ENCODE peak calls at places on chromosomes 1 and 21, in five cellular contexts. A, W, U, T and G are unnamed samples.

GRCh38 chr1:184021666-184022198 is 15.8 kb downstream of the COLGALT2 start:
- DNase-seq in T (no peak), U (no peak), A (no peak), W (no peak), G (no peak)

GRCh38 chr1:231278100-231278790 is 37.2 kb downstream of the GNPAT start:
- DNase-seq in A (no peak), T (no peak), U (no peak), W (no peak), G (no peak)

GRCh38 chr1:229863651-229864545 is 203.1 kb upstream of the GALNT2 start:
- DNase-seq in U (no peak), W (no peak), A (no peak), T (no peak), G (no peak)

GRCh38 chr1:85363526-85363925 is 87.1 kb upstream of the BCL10 start:
- DNase-seq in U (no peak), T (no peak), A (no peak), W (no peak), G (no peak)

GRCh38 chr1:116931016-116931918 is 21.6 kb downstream of the PTGFRN start:
- DNase-seq in A (no peak), W (no peak), U (no peak), T (no peak), G (no peak)

GRCh38 chr1:165816801-165817497 is 10.5 kb upstream of the UCK2 start:
- DNase-seq in A (no peak), T (no peak), U (no peak), W (peak), G (no peak)

GRCh38 chr1:18354657-18355056 is 126.1 kb upstream of the KLHDC7A start:
- DNase-seq in T (no peak), W (no peak), U (no peak), A (no peak), G (no peak)

GRCh38 chr1:12356004-12356890 is 126.4 kb downstream of the VPS13D start:
- DNase-seq in W (no peak), A (no peak), T (no peak), U (no peak), G (no peak)

GRCh38 chr1:92480813-92481597 is 5.7 kb downstream of the GFI1 start:
- DNase-seq in U (no peak), T (no peak), W (no peak), A (no peak), G (no peak)

GRCh38 chr1:156232222-156232621 is 9.8 kb upstream of the BGLAP start:
- DNase-seq in T (no peak), U (no peak), W (no peak), A (no peak), G (no peak)

GRCh38 chr1:100034465-100034864 is 64.7 kb downstream of the SLC35A3 start:
- DNase-seq in A (no peak), U (no peak), T (no peak), W (no peak), G (no peak)

GRCh38 chr1:5916572-5917280 is 75.5 kb downstream of the NPHP4 start:
- DNase-seq in U (no peak), A (no peak), W (no peak), T (no peak), G (peak)

GRCh38 chr1:198166900-198167299 is 10.1 kb downstream of the NEK7 start:
- DNase-seq in A (no peak), U (no peak), T (no peak), W (no peak), G (no peak)

GRCh38 chr1:100719490-100719889 is at the start of gene VCAM1:
- DNase-seq in T (no peak), U (no peak), W (no peak), A (no peak), G (no peak)

GRCh38 chr1:169308313-169309039 is 59.1 kb downstream of the NME7 start:
- DNase-seq in A (no peak), T (no peak), W (no peak), U (no peak), G (no peak)

GRCh38 chr1:178500936-178501554 is 4.3 kb upstream of the CLEC20A start:
- DNase-seq in A (no peak), W (no peak), T (no peak), U (no peak), G (no peak)
- TF ChIP-seq CTCF in A (no peak), W (no peak), T (no peak), U (no peak), G (no peak)

GRCh38 chr21:29645666-29646553 is 293.9 kb downstream of the GRIK1 start:
- DNase-seq in U (no peak), T (no peak), A (no peak), W (no peak), G (no peak)

GRCh38 chr21:29642551-29643245 is 297.1 kb downstream of the GRIK1 start:
- DNase-seq in U (no peak), A (no peak), W (no peak), T (no peak), G (no peak)

GRCh38 chr21:29641635-29642550 is 297.9 kb downstream of the GRIK1 start:
- DNase-seq in U (no peak), W (no peak), A (no peak), T (no peak), G (no peak)

GRCh38 chr21:29641001-29641634 is 298.7 kb downstream of the GRIK1 start:
- DNase-seq in U (no peak), T (no peak), W (no peak), A (no peak), G (no peak)

DNA sequence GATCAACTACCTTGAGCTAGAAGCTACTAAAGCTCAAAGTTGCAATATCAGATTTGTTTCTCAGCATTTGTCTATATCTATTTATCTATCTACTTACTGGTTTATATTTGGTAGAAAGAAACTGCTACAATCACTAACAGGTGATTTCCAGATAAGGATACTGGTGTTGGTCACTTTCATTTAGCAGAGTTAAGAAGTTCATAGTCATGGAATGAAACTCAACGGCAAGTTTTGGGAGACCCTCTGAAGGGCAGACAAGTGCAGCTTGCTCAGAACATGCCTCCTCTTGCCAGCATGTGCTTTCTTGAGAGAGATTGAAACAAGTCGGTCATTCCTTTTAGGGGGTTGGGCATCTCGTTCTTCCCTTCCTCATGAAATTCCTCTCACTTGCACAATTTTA is 296.5 kb downstream of the GRIK1 start:
- DNase-seq in W (no peak), A (no peak), U (no peak), T (no peak), G (no peak)
- TF ChIP-seq CTCF in W (no peak), A (no peak), U (no peak), T (no peak), G (no peak)

GRCh38 chr1:161099090-161099802 is 1.1 kb downstream of the KLHDC9 start:
- DNase-seq in W (no peak), U (no peak), T (no peak), A (no peak), G (no peak)
- TF ChIP-seq CTCF in W (no peak), U (no peak), T (no peak), A (no peak), G (no peak)

DNA sequence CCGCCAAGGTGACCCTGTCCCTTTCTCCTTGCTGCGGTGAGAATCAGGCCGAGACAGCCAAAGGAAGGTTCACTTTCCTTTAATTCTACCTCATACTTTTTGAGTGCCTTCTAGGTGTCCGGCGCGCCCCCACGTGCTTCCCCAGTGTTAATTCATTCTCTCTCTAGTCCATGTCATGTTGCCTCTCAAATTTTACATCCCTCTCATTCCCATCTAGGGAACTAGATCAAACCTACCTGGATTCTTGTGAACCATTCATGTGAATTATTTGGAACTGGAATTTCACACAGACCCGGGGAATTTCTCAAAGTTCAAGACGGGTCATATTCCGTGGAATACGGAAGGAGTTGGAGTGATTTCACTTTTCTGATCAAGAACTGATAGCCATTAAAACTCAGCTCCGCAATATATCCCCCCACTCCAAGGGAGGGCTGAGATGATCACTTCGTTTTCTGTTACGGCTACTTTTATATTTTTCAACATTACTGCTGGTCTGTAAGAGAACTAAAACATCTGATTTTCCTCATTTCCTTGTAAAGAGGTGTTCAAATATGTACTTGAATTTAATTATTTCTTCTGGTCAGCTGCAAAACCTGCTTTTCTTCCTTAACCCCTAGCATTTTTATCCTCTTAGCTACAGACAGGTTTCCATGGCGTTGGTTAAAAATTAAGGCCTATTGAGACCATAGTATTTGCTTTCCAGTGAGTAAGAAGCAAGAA is 1.0 kb upstream of the ENO1 start:
- DNase-seq in T (no peak), U (no peak), W (no peak), A (no peak), G (no peak)
- TF ChIP-seq CTCF in T (no peak), U (no peak), W (peak), A (no peak), G (peak)